ENCODE peak calls at places on chromosomes 7 and 10, in eight cellular contexts. I, S, D, U, Q, B, C and L are unnamed samples.

GRCh38 chr7:90564455-90564854 is 31.7 kb upstream of the CDK14 start:
- DNase-seq in C (no peak), Q (no peak), I (no peak), D (no peak), S (no peak), B (no peak), U (no peak), L (no peak)

GRCh38 chr10:8726666-8727065 is 672.2 kb downstream of the GATA3 start:
- DNase-seq in S (no peak), B (no peak), D (no peak), C (no peak), I (no peak), U (no peak), Q (no peak), L (no peak)

GRCh38 chr7:636396-636795 is 90.1 kb upstream of the DNAAF5 start:
- DNase-seq in U (peak; percentile 61), S (no peak), B (peak; percentile 27), C (no peak), D (no peak), Q (no peak), I (peak; percentile 69), L (peak; percentile 30)

GRCh38 chr7:120554960-120555571 is 282.1 kb downstream of the KCND2 start:
- DNase-seq in I (peak; percentile 44), D (peak; percentile 76), Q (peak; percentile 27), S (no peak), C (no peak), U (peak; percentile 18), B (peak; percentile 54), L (peak; percentile 34)

GRCh38 chr10:43648392-43649148 is at the start of gene ZNF32:
- DNase-seq in S (peak; percentile 88), I (peak; percentile 95), D (peak; percentile 90), Q (peak; percentile 95), U (peak; percentile 20), C (peak; percentile 89), B (peak; percentile 84), L (peak; percentile 86)

GRCh38 chr7:519429-519973 is at the start of gene PDGFA:
- DNase-seq in D (no peak), Q (no peak), B (no peak), C (peak; percentile 70), I (no peak), S (peak; percentile 62), U (no peak), L (no peak)

GRCh38 chr10:5775705-5776104 is 37.5 kb downstream of the GDI2 start:
- DNase-seq in C (peak; percentile 50), S (peak; percentile 20), B (no peak), Q (peak; percentile 22), I (peak; percentile 28), D (no peak), U (no peak), L (no peak)

GRCh38 chr10:119217937-119218579 is 10.7 kb downstream of the GRK5 start:
- DNase-seq in D (no peak), U (no peak), C (no peak), I (no peak), Q (no peak), B (no peak), S (no peak), L (no peak)

GRCh38 chr10:24384954-24385353 is 176.0 kb downstream of the KIAA1217 start:
- DNase-seq in U (no peak), C (no peak), I (no peak), S (no peak), Q (no peak), B (no peak), D (no peak), L (peak; percentile 48)

GRCh38 chr10:126448091-126448490 is 59.8 kb upstream of the ADAM12 start:
- DNase-seq in B (no peak), I (no peak), U (no peak), C (no peak), D (no peak), S (no peak), Q (no peak), L (no peak)

GRCh38 chr10:110898391-110898790 is 20.6 kb downstream of the BBIP1 start:
- DNase-seq in B (no peak), D (no peak), S (no peak), I (no peak), Q (no peak), U (no peak), C (no peak), L (no peak)

GRCh38 chr10:113523071-113523470 is 29.8 kb upstream of the HABP2 start:
- DNase-seq in C (no peak), D (no peak), B (no peak), I (no peak), U (no peak), S (no peak), Q (no peak), L (no peak)

GRCh38 chr7:9657257-9657656 is 1223.8 kb downstream of the NXPH1 start:
- DNase-seq in B (no peak), I (no peak), U (no peak), S (no peak), D (no peak), C (no peak), Q (no peak), L (no peak)

GRCh38 chr7:70728873-70729552 is 402.9 kb upstream of the GALNT17 start:
- DNase-seq in S (no peak), Q (no peak), D (peak; percentile 83), C (peak; percentile 51), I (no peak), B (peak; percentile 59), U (no peak), L (no peak)

GRCh38 chr10:126397640-126398382 is 9.5 kb upstream of the ADAM12 start:
- DNase-seq in D (no peak), Q (no peak), U (peak; percentile 90), S (no peak), C (no peak), B (no peak), I (no peak), L (no peak)

GRCh38 chr10:110389250-110389649 is 84.5 kb upstream of the SMNDC1 start:
- DNase-seq in D (no peak), U (no peak), B (no peak), C (no peak), Q (no peak), S (no peak), I (no peak), L (no peak)

GRCh38 chr7:137694405-137694804 is 152.4 kb downstream of the DGKI start:
- DNase-seq in Q (no peak), D (peak; percentile 59), U (no peak), S (no peak), I (peak; percentile 21), B (no peak), C (no peak), L (no peak)

GRCh38 chr7:148142660-148143248 is 447.8 kb upstream of the C7orf33 start:
- DNase-seq in S (no peak), I (peak; percentile 28), B (no peak), C (no peak), D (peak; percentile 42), Q (no peak), U (peak; percentile 18), L (peak; percentile 20)

GRCh38 chr10:79066460-79067240 is 2.1 kb upstream of the ZMIZ1 start:
- DNase-seq in I (peak; percentile 83), B (peak; percentile 32), Q (peak; percentile 75), C (peak; percentile 61), D (no peak), U (no peak), S (no peak), L (no peak)
- TF ChIP-seq CTCF in I (no peak), B (no peak), Q (no peak), C (no peak), D (no peak), U (no peak), S (peak; percentile 25), L (no peak)

DNA sequence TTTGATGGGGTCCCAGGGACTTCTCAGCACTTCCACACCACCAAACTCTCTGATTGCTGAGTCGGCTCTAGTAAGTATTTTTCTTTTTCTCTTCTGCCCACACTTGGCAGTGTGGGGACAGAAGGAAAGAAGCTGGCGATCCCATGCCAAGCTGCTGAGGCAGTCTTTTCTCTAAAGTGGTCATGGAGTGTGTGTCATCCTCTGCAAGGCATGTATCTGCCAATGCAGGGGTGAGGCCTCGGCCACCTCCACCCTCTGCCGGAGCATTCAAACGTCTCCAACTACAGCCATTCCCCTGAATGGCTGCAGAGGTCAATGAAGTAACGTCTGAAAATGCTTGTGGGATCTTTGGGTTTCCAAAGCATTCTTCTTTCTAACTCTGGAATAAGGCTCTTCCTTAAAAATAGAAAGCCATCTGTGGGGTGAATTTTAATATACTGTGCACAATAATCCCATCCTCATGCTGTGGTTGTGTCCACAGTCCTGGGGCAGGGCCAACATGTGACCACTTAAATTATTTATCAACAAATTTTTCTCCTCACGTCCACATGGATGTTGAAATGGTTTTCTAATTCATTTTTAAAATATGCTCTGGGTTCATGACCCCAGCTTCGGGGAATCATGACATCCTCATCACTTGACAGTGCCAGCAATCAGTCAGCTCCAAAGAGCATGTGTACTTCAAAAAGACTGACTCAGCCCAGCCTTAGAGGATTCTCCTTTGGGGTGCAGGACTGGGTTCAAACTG is 171.3 kb upstream of the ITGB1 start:
- DNase-seq in S (peak; percentile 50), B (no peak), C (no peak), I (no peak), D (no peak), Q (no peak), U (no peak), L (peak; percentile 23)
- TF ChIP-seq CTCF in S (peak; percentile 18), B (no peak), C (no peak), I (no peak), D (no peak), Q (no peak), U (no peak), L (no peak)

DNA sequence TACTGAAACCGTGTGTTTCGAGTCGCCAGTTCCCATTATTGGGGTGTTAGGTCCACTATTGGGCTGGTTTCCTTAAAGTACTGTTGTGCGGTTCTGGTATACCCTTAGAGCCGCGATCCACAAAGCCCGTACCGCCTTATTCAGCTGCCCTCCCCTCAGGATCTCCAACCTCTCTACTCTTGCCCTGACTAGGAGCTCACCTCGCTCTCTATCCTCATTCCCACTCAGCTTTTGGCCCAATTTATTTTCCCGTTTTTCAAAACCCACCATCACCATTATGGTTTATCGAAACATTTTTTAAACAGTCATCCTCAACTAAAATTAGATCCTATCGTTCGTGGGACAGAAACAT is 454 bp upstream of the ETV1 start:
- DNase-seq in B (no peak), U (no peak), D (no peak), C (no peak), Q (no peak), S (no peak), I (peak; percentile 19), L (no peak)
- TF ChIP-seq CTCF in B (no peak), U (no peak), D (no peak), C (no peak), Q (no peak), S (no peak), I (no peak), L (no peak)

GRCh38 chr7:44292418-44292817 is 33.0 kb downstream of the CAMK2B start:
- DNase-seq in U (no peak), C (no peak), I (no peak), B (no peak), D (no peak), Q (no peak), S (no peak), L (no peak)

GRCh38 chr7:44292876-44293560 is 32.4 kb downstream of the CAMK2B start:
- DNase-seq in Q (no peak), I (no peak), C (peak; percentile 9), U (no peak), B (peak; percentile 2), D (no peak), S (no peak), L (no peak)

GRCh38 chr7:44291066-44291732 is 34.2 kb downstream of the CAMK2B start:
- DNase-seq in C (peak; percentile 27), D (no peak), B (peak; percentile 0), S (peak; percentile 85), Q (no peak), U (no peak), I (no peak), L (peak; percentile 59)

GRCh38 chr7:44290250-44290616 is 35.2 kb downstream of the CAMK2B start:
- DNase-seq in B (peak; percentile 10), Q (no peak), I (no peak), S (peak; percentile 11), D (no peak), C (peak; percentile 9), U (no peak), L (peak; percentile 59)

GRCh38 chr7:44291733-44292395 is 33.5 kb downstream of the CAMK2B start:
- DNase-seq in U (no peak), I (no peak), D (no peak), S (no peak), C (peak; percentile 1), B (peak; percentile 0), Q (no peak), L (no peak)
- TF ChIP-seq CTCF in U (no peak), I (no peak), D (no peak), S (no peak), C (no peak), B (no peak), Q (no peak), L (no peak)